ENCODE peak calls at places on chromosomes 12 and 14, in seven cellular contexts. One of them, this sample, is unnamed.

GRCh38 chr12:124913474-124914391 is 717 bp downstream of the UBC start:
- DNase-seq in colonic mucosa: peak; percentile 96
- DNase-seq in OCI-LY7: peak; percentile 96
- DNase-seq in choroid plexus epithelial cell: peak; percentile 84
- DNase-seq in adrenal gland: peak; percentile 88
- DNase-seq in left ventricle myocardium inferior: peak; percentile 83
- DNase-seq in NB4: peak; percentile 94
- DNase-seq in this sample: peak; percentile 62

GRCh38 chr14:80996049-80996901 is 40.9 kb downstream of the TSHR start:
- DNase-seq in adrenal gland: peak; percentile 37
- DNase-seq in left ventricle myocardium inferior: no peak
- DNase-seq in colonic mucosa: peak; percentile 24
- DNase-seq in OCI-LY7: peak; percentile 82
- DNase-seq in NB4: peak; percentile 75
- DNase-seq in choroid plexus epithelial cell: peak; percentile 93
- DNase-seq in this sample: peak; percentile 90

GRCh38 chr12:28759334-28759733 is 389.7 kb upstream of the FAR2 start:
- DNase-seq in OCI-LY7: no peak
- DNase-seq in left ventricle myocardium inferior: no peak
- DNase-seq in colonic mucosa: no peak
- DNase-seq in NB4: peak; percentile 31
- DNase-seq in choroid plexus epithelial cell: peak; percentile 12
- DNase-seq in adrenal gland: no peak
- DNase-seq in this sample: peak; percentile 15

GRCh38 chr12:18932715-18933114 is 194.8 kb downstream of the CAPZA3 start:
- DNase-seq in colonic mucosa: no peak
- DNase-seq in NB4: no peak
- DNase-seq in adrenal gland: no peak
- DNase-seq in choroid plexus epithelial cell: peak; percentile 61
- DNase-seq in left ventricle myocardium inferior: no peak
- DNase-seq in OCI-LY7: no peak
- DNase-seq in this sample: peak; percentile 64

GRCh38 chr12:25495336-25496097 is 57.6 kb downstream of the LMNTD1 start:
- DNase-seq in choroid plexus epithelial cell: peak; percentile 90
- DNase-seq in OCI-LY7: no peak
- DNase-seq in adrenal gland: no peak
- DNase-seq in colonic mucosa: no peak
- DNase-seq in left ventricle myocardium inferior: no peak
- DNase-seq in NB4: no peak
- DNase-seq in this sample: peak; percentile 74

GRCh38 chr14:80356413-80356812 is 145.1 kb upstream of the DIO2 start:
- DNase-seq in adrenal gland: no peak
- DNase-seq in NB4: peak; percentile 19
- DNase-seq in OCI-LY7: peak; percentile 3
- DNase-seq in colonic mucosa: no peak
- DNase-seq in choroid plexus epithelial cell: peak; percentile 74
- DNase-seq in left ventricle myocardium inferior: no peak
- DNase-seq in this sample: peak; percentile 47

GRCh38 chr14:76294876-76295275 is 81.1 kb upstream of the ESRRB start:
- DNase-seq in left ventricle myocardium inferior: no peak
- DNase-seq in OCI-LY7: no peak
- DNase-seq in NB4: no peak
- DNase-seq in colonic mucosa: no peak
- DNase-seq in choroid plexus epithelial cell: no peak
- DNase-seq in adrenal gland: no peak
- DNase-seq in this sample: no peak

GRCh38 chr12:121144416-121144914 is 11.8 kb downstream of the P2RX7 start:
- DNase-seq in choroid plexus epithelial cell: peak; percentile 51
- DNase-seq in NB4: peak; percentile 86
- DNase-seq in OCI-LY7: no peak
- DNase-seq in left ventricle myocardium inferior: no peak
- DNase-seq in colonic mucosa: no peak
- DNase-seq in adrenal gland: no peak
- DNase-seq in this sample: peak; percentile 37

GRCh38 chr14:50340045-50340444 is 27.9 kb downstream of the DMAC2L start:
- DNase-seq in adrenal gland: no peak
- DNase-seq in NB4: no peak
- DNase-seq in left ventricle myocardium inferior: no peak
- DNase-seq in colonic mucosa: no peak
- DNase-seq in choroid plexus epithelial cell: no peak
- DNase-seq in OCI-LY7: no peak
- DNase-seq in this sample: no peak

GRCh38 chr12:526089-526488 is 66.3 kb downstream of the B4GALNT3 start:
- DNase-seq in adrenal gland: no peak
- DNase-seq in OCI-LY7: no peak
- DNase-seq in NB4: peak; percentile 86
- DNase-seq in colonic mucosa: no peak
- DNase-seq in left ventricle myocardium inferior: no peak
- DNase-seq in choroid plexus epithelial cell: no peak
- DNase-seq in this sample: no peak

GRCh38 chr14:100298551-100299237 is 7.5 kb downstream of the SLC25A29 start:
- DNase-seq in adrenal gland: no peak
- DNase-seq in NB4: no peak
- DNase-seq in colonic mucosa: no peak
- DNase-seq in OCI-LY7: peak; percentile 27
- DNase-seq in choroid plexus epithelial cell: no peak
- DNase-seq in left ventricle myocardium inferior: peak; percentile 12
- DNase-seq in this sample: no peak

GRCh38 chr14:51701956-51702355 is 50.2 kb downstream of the FRMD6 start:
- DNase-seq in left ventricle myocardium inferior: no peak
- DNase-seq in OCI-LY7: no peak
- DNase-seq in adrenal gland: no peak
- DNase-seq in choroid plexus epithelial cell: peak; percentile 84
- DNase-seq in NB4: no peak
- DNase-seq in colonic mucosa: no peak
- DNase-seq in this sample: no peak

GRCh38 chr12:120960657-120961056 is 17.7 kb upstream of the HNF1A start:
- DNase-seq in OCI-LY7: no peak
- DNase-seq in adrenal gland: no peak
- DNase-seq in colonic mucosa: no peak
- DNase-seq in choroid plexus epithelial cell: no peak
- DNase-seq in NB4: no peak
- DNase-seq in left ventricle myocardium inferior: no peak
- DNase-seq in this sample: no peak

GRCh38 chr12:55974308-55974724 is 438 bp downstream of the RAB5B start:
- DNase-seq in choroid plexus epithelial cell: peak; percentile 62
- DNase-seq in NB4: peak; percentile 72
- DNase-seq in adrenal gland: no peak
- DNase-seq in OCI-LY7: peak; percentile 56
- DNase-seq in colonic mucosa: peak; percentile 62
- DNase-seq in left ventricle myocardium inferior: no peak
- DNase-seq in this sample: no peak

GRCh38 chr14:102450206-102451063 is 59.1 kb downstream of the ANKRD9 start:
- DNase-seq in choroid plexus epithelial cell: no peak
- DNase-seq in left ventricle myocardium inferior: no peak
- DNase-seq in adrenal gland: no peak
- DNase-seq in NB4: no peak
- DNase-seq in OCI-LY7: no peak
- DNase-seq in colonic mucosa: no peak
- DNase-seq in this sample: no peak

GRCh38 chr12:113401066-113402000 is 2.4 kb downstream of the SDS start:
- DNase-seq in choroid plexus epithelial cell: no peak
- DNase-seq in OCI-LY7: no peak
- DNase-seq in adrenal gland: no peak
- DNase-seq in NB4: no peak
- DNase-seq in left ventricle myocardium inferior: no peak
- DNase-seq in colonic mucosa: no peak
- DNase-seq in this sample: no peak

GRCh38 chr12:113405687-113406086 is 2.0 kb upstream of the SDS start:
- DNase-seq in NB4: no peak
- DNase-seq in colonic mucosa: no peak
- DNase-seq in choroid plexus epithelial cell: no peak
- DNase-seq in OCI-LY7: no peak
- DNase-seq in left ventricle myocardium inferior: no peak
- DNase-seq in adrenal gland: no peak
- DNase-seq in this sample: no peak

GRCh38 chr12:113403435-113404415 is at the start of gene SDS:
- DNase-seq in left ventricle myocardium inferior: peak; percentile 46
- DNase-seq in OCI-LY7: no peak
- DNase-seq in choroid plexus epithelial cell: peak; percentile 74
- DNase-seq in adrenal gland: peak; percentile 73
- DNase-seq in colonic mucosa: peak; percentile 28
- DNase-seq in NB4: peak; percentile 83
- DNase-seq in this sample: peak; percentile 79

GRCh38 chr12:113400362-113400761 is 3.3 kb downstream of the SDS start:
- DNase-seq in NB4: no peak
- DNase-seq in adrenal gland: no peak
- DNase-seq in choroid plexus epithelial cell: no peak
- DNase-seq in left ventricle myocardium inferior: no peak
- DNase-seq in OCI-LY7: no peak
- DNase-seq in colonic mucosa: no peak
- DNase-seq in this sample: no peak

DNA sequence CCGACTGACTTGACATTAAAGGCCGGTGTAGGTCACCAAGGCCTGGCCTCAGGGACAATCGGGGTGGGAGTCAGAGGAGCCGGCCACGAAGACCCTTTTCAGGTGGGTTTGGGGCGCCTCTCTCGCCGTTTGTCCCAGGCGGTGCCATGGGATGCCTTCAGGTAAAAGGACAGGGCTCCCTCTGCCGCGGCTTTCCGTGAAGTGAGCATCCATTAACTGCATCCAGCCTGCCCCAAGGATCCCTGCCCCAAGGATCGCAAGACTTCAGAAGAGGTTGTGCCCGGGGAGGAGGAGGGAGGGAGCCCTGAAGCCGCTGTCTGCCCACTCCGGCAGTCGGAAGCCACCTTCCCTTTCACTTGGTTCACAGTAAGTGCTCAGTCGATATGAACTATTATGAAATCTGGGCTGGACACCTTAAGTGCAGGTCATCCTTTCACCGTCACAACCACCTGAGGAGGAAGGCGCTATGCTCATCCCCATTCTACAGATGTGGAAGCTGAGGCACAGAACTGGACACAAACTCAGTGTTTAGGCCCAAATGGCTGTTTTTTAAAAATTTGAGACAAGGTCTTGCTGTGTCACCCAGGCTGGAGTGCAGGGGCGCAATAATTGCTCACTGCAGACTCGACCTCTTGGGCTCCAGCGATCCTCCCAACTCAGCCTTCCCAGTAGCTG is 964 bp downstream of the SDS start:
- DNase-seq in NB4: no peak
- DNase-seq in colonic mucosa: no peak
- DNase-seq in OCI-LY7: no peak
- DNase-seq in choroid plexus epithelial cell: no peak
- DNase-seq in left ventricle myocardium inferior: no peak
- DNase-seq in adrenal gland: no peak
- DNase-seq in this sample: no peak
- H3K4me3 ChIP-seq in NB4: no peak overlapping the region
- H3K4me3 ChIP-seq in colonic mucosa: no peak overlapping the region
- H3K4me3 ChIP-seq in OCI-LY7: no peak overlapping the region
- H3K4me3 ChIP-seq in choroid plexus epithelial cell: no peak overlapping the region
- H3K4me3 ChIP-seq in left ventricle myocardium inferior: no peak overlapping the region
- H3K4me3 ChIP-seq in adrenal gland: no peak overlapping the region
- H3K4me3 ChIP-seq in this sample: no peak overlapping the region

DNA sequence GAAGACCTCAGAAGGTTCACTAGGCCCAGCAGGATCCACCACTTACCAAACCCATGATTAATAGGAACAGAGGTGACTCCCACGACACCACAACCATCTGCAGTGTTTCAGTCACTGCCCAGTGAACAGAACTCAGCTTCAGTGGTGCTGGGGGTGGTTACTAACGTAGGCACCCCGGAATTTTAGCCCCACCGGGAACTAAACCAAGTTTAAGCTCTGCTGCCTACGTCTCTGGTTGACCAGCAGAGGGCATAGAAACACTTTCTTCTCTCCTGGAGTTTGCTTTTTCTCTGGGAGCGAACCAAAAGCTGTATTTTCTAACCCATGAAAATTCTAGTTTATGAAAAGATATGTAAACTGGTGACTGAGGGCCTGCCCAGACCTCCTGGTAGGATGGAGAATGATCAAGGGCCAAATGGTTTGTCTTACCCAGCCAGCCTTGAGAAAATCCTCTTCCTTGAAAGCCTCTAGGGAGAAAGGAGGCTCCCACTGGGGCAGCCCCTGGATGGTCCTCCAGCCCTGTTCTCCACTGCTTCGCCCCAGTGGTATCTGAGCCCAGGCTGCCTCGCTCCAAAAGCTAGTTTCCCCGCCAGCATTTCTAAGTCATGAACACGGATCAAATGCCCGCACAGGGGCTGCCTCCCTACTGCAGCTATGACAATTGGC is 379.8 kb downstream of the DPF3 start:
- DNase-seq in OCI-LY7: peak; percentile 47
- DNase-seq in left ventricle myocardium inferior: no peak
- DNase-seq in adrenal gland: no peak
- DNase-seq in colonic mucosa: no peak
- DNase-seq in NB4: peak; percentile 52
- DNase-seq in choroid plexus epithelial cell: peak; percentile 75
- DNase-seq in this sample: peak; percentile 76
- TF ChIP-seq CTCF in OCI-LY7: peak; percentile 85
- TF ChIP-seq CTCF in left ventricle myocardium inferior: peak; percentile 58
- TF ChIP-seq CTCF in adrenal gland: peak; percentile 72
- TF ChIP-seq CTCF in colonic mucosa: peak; percentile 43
- TF ChIP-seq CTCF in NB4: peak; percentile 60
- TF ChIP-seq CTCF in choroid plexus epithelial cell: peak; percentile 91
- TF ChIP-seq CTCF in this sample: peak; percentile 84

DNA sequence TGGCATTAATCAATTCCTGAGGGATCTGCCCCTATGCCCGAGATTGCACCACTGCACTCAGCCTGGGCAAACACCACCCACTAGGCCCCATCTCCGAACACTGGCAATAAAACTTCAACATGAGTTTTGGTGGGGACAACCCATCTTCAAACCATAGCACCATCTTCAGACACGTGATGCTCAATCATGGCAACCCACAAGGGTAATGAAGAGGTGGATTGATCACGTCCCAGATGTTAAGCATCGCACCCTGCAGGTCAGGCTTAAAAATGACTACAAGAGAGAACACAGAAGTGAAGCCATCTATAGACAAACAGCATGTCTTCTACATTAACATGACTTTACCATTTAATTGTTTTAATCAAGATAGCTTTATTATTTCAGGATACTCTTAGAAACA is 42.8 kb upstream of the DDHD1 start:
- DNase-seq in choroid plexus epithelial cell: no peak
- DNase-seq in left ventricle myocardium inferior: no peak
- DNase-seq in NB4: no peak
- DNase-seq in OCI-LY7: no peak
- DNase-seq in colonic mucosa: no peak
- DNase-seq in adrenal gland: no peak
- DNase-seq in this sample: no peak
- H3K4me3 ChIP-seq in choroid plexus epithelial cell: no peak overlapping the region
- H3K4me3 ChIP-seq in left ventricle myocardium inferior: no peak overlapping the region
- H3K4me3 ChIP-seq in NB4: no peak overlapping the region
- H3K4me3 ChIP-seq in OCI-LY7: no peak overlapping the region
- H3K4me3 ChIP-seq in colonic mucosa: no peak overlapping the region
- H3K4me3 ChIP-seq in adrenal gland: no peak overlapping the region
- H3K4me3 ChIP-seq in this sample: no peak overlapping the region

DNA sequence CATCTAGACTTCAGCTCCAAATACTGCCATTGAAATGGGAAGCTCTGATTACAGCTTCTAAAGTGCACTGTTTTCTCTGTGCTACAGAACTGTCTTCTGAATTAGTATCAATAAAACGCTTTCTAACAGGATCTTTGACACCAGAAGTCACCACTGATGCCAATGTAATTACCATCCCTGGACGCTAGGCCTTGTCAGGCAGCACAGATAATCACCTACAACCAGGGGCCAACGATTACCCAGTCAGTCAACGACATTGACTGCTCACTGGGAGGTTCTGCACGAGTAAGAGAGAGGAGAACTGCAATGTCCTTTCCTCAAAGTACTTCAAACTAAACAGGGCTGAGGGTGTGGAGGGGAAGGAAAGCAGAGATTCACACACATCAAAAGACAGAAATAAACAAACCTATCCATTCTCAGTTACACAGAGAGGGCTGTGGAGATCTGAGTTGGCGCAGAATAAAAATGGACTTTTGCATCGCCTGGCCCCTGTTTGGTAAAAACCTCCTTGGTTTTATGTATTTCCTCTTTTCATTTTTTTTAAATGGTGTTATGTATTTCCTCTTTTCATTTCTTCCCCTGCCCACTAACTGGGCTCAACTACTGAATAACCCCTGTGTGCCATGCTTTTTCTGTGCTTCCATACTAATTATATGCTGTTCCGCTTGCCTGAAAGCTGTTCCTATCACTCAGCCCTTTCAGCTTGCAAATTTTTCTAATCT is 492.2 kb downstream of the APAF1 start:
- DNase-seq in choroid plexus epithelial cell: no peak
- DNase-seq in adrenal gland: no peak
- DNase-seq in OCI-LY7: no peak
- DNase-seq in colonic mucosa: no peak
- DNase-seq in NB4: no peak
- DNase-seq in left ventricle myocardium inferior: no peak
- DNase-seq in this sample: no peak
- TF ChIP-seq CTCF in choroid plexus epithelial cell: no peak
- TF ChIP-seq CTCF in adrenal gland: no peak
- TF ChIP-seq CTCF in OCI-LY7: no peak
- TF ChIP-seq CTCF in colonic mucosa: no peak
- TF ChIP-seq CTCF in NB4: no peak
- TF ChIP-seq CTCF in left ventricle myocardium inferior: no peak
- TF ChIP-seq CTCF in this sample: no peak